ENCODE peak calls at places on chromosome 9, in four cellular contexts. N is PC-3, H is choroid plexus epithelial cell, X is body of pancreas. R is an unnamed sample.

GRCh38 chr9:36898621-36899020 is 135.4 kb downstream of the PAX5 start:
- DNase-seq in N (no peak), H (no peak), X (no peak), R (no peak)

GRCh38 chr9:125233678-125234077 is 7.5 kb downstream of the HSPA5 start:
- DNase-seq in N (peak), H (peak), X (peak), R (peak)

GRCh38 chr9:14183001-14183400 is 130.9 kb downstream of the NFIB start:
- DNase-seq in N (peak), H (no peak), X (no peak), R (peak)

GRCh38 chr9:20579544-20580309 is 42.6 kb downstream of the MLLT3 start:
- DNase-seq in N (no peak), H (no peak), X (no peak), R (peak)

GRCh38 chr9:103999375-104000062 is 94.6 kb upstream of the SMC2 start:
- DNase-seq in N (no peak), H (no peak), X (no peak), R (no peak)

GRCh38 chr9:35791321-35791921 is at the start of gene NPR2:
- DNase-seq in N (no peak), H (peak), X (no peak), R (peak)

GRCh38 chr9:82894961-82895902 is 167.7 kb downstream of the RASEF start:
- DNase-seq in N (no peak), H (no peak), X (no peak), R (no peak)

GRCh38 chr9:87516222-87516930 is 18.7 kb downstream of the DAPK1 start:
- DNase-seq in N (no peak), H (peak), X (peak), R (no peak)

GRCh38 chr9:133886563-133887501 is 105.3 kb downstream of the VAV2 start:
- DNase-seq in N (no peak), H (no peak), X (no peak), R (no peak)

GRCh38 chr9:135085830-135086546 is 1.5 kb upstream of the OLFM1 start:
- DNase-seq in N (peak), H (peak), X (peak), R (peak)

GRCh38 chr9:129176786-129177442 is 1.1 kb downstream of the IER5L start:
- DNase-seq in N (peak), H (peak), X (peak), R (peak)

GRCh38 chr9:129177791-129178578 is at the start of gene IER5L:
- DNase-seq in N (peak), H (peak), X (peak), R (peak)

GRCh38 chr9:129177443-129177790 is 644 bp downstream of the IER5L start:
- DNase-seq in N (no peak), H (no peak), X (no peak), R (peak)

GRCh38 chr9:129178983-129179382 is 922 bp upstream of the IER5L start:
- DNase-seq in N (no peak), H (no peak), X (no peak), R (no peak)

DNA sequence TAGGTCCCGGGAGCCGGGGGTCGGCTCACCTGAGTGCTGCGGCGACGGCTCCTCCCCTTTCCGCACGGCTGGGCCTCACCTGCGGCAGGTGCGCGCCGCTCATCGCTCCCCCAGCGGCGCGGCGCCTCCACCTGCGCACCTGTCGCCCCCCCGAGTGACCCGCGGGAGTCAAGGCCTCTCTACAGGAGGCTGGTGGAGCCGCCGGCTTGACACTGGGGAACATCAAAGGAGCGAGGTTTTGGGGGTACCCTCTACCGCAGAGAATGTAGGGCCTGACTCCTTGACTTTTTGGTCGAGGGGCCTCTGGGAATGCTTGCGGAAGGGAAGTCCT is 483 bp upstream of the IER5L start:
- DNase-seq in N (no peak), H (no peak), X (no peak), R (no peak)
- H3K4me3 ChIP-seq in N (peak), H (peak), X (peak), R (peak)

GRCh38 chr9:130858734-130859705 is 24.0 kb downstream of the ABL1 start:
- DNase-seq in N (no peak), H (peak), X (no peak), R (no peak)

GRCh38 chr9:130862217-130862616 is 27.2 kb downstream of the ABL1 start:
- DNase-seq in N (no peak), H (no peak), X (no peak), R (no peak)

GRCh38 chr9:130862747-130863146 is 27.7 kb downstream of the ABL1 start:
- DNase-seq in N (no peak), H (no peak), X (no peak), R (no peak)

GRCh38 chr9:130861372-130862180 is 26.5 kb downstream of the ABL1 start:
- DNase-seq in N (no peak), H (no peak), X (no peak), R (no peak)

GRCh38 chr9:130860458-130861316 is 25.6 kb downstream of the ABL1 start:
- DNase-seq in N (no peak), H (peak), X (peak), R (peak)
- TF ChIP-seq CTCF in N (no peak), H (peak), X (no peak), R (peak)

GRCh38 chr9:77018058-77019009 is 1.1 kb upstream of the FOXB2 start:
- DNase-seq in N (no peak), H (no peak), X (no peak), R (no peak)
- H3K4me3 ChIP-seq in N (no peak), H (no peak), X (no peak), R (no peak)

GRCh38 chr9:105656131-105656921 is 5.9 kb upstream of the TAL2 start:
- DNase-seq in N (no peak), H (no peak), X (peak), R (peak)
- TF ChIP-seq CTCF in N (peak), H (no peak), X (peak), R (no peak)

DNA sequence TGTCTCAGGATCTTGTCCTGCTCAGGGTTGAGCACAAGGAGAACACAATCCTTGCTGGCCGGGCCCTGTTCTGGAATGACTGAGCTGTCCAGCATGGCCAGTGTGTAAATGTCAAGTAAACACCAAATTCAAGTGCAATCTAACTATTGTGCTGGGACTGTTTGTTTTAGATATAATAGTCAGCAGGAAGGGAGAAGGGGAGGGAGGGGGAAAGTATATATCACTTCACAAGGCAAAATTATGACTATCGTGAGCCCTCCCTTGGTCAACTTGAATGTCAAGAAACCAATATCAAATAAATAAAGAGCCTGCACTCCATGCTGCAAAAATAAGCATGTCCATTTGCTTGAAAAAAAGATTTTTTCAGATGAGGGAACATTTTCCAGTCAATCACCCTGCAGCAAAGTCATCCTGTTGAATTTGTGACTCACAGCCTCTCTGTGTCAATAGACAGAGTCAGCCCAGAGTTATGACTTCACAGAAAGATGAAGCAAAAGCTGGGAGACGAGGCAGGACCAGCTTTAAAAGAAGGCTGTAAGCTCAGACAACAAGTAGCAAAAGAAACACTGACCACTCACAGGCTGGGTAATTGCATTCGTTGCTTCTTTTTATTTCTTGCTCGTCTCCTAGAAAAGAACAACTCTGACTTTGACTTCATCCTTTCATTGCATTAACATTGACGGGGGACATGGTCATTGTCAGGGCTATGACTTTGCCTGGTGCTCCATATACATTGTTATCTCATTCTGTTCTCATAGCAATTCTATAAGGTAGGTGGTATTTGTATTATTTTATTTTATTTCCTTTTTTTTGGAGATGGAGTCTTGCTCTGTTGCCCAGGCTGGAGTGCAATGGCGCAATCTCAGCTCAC is 15.3 kb upstream of the KLF4 start:
- DNase-seq in N (peak), H (peak), X (peak), R (peak)
- H3K4me3 ChIP-seq in N (peak), H (no peak), X (no peak), R (no peak)

GRCh38 chr9:120989065-120989464 is 61.0 kb downstream of the C5 start:
- DNase-seq in N (no peak), H (no peak), X (no peak), R (no peak)

GRCh38 chr9:120982851-120983250 is 56.3 kb upstream of the TRAF1 start:
- DNase-seq in N (peak), H (peak), X (no peak), R (no peak)

GRCh38 chr9:120983259-120983837 is 56.8 kb upstream of the TRAF1 start:
- DNase-seq in N (no peak), H (no peak), X (no peak), R (no peak)

GRCh38 chr9:120980951-120981350 is 54.4 kb upstream of the TRAF1 start:
- DNase-seq in N (peak), H (no peak), X (no peak), R (no peak)

GRCh38 chr9:120985759-120986353 is 59.3 kb upstream of the TRAF1 start:
- DNase-seq in N (peak), H (peak), X (peak), R (peak)
- TF ChIP-seq CTCF in N (peak), H (peak), X (no peak), R (peak)

GRCh38 chr9:4301302-4301701 is 1.4 kb upstream of the GLIS3 start:
- DNase-seq in N (peak), H (peak), X (no peak), R (peak)
- H3K4me3 ChIP-seq in N (no peak), H (no peak), X (no peak), R (no peak)

GRCh38 chr9:127769985-127770904 is 8.2 kb downstream of the SH2D3C start:
- DNase-seq in N (no peak), H (no peak), X (no peak), R (no peak)
- TF ChIP-seq CTCF in N (no peak), H (no peak), X (no peak), R (no peak)

GRCh38 chr9:137605146-137606004 is at the start of gene ARRDC1:
- DNase-seq in N (peak), H (peak), X (peak), R (peak)

GRCh38 chr9:137606734-137607138 is 1.2 kb downstream of the ARRDC1 start:
- DNase-seq in N (no peak), H (no peak), X (no peak), R (no peak)

GRCh38 chr9:137602661-137603060 is 2.8 kb upstream of the ARRDC1 start:
- DNase-seq in N (no peak), H (peak), X (no peak), R (no peak)

GRCh38 chr9:137606005-137606601 is 617 bp downstream of the ARRDC1 start:
- DNase-seq in N (no peak), H (no peak), X (peak), R (no peak)

GRCh38 chr9:137604345-137605145 is 941 bp upstream of the ARRDC1 start:
- DNase-seq in N (no peak), H (no peak), X (no peak), R (no peak)
- H3K4me3 ChIP-seq in N (no peak), H (peak), X (peak), R (peak)

GRCh38 chr9:89919171-89919681 is 314.4 kb downstream of the GADD45G start:
- DNase-seq in N (no peak), H (no peak), X (peak), R (no peak)
- TF ChIP-seq CTCF in N (no peak), H (no peak), X (peak), R (no peak)